ENCODE peak calls at places on chromosomes 16 and 17, in four cellular contexts. B, S, O and X are unnamed samples. For H3K4me1, the result is how much of the 10 kb centered on the place peaks cover.

GRCh38 chr16:84513111-84514065 is 8.9 kb upstream of the MEAK7 start:
- DNase-seq in S (no peak), O (peak), B (no peak), X (peak)

GRCh38 chr17:40664582-40665333 is at the start of gene KRT222:
- DNase-seq in B (no peak), S (no peak), O (no peak), X (no peak)

GRCh38 chr16:89289428-89290395 is 72.2 kb downstream of the ZNF778 start:
- DNase-seq in B (peak), O (peak), S (peak), X (peak)

GRCh38 chr16:70394853-70395252 is 44.0 kb downstream of the ST3GAL2 start:
- DNase-seq in S (no peak), O (no peak), B (no peak), X (no peak)

GRCh38 chr16:4032768-4033167 is 83.5 kb downstream of the ADCY9 start:
- DNase-seq in O (peak), S (peak), B (no peak), X (peak)

GRCh38 chr17:6471531-6472465 is 27.5 kb downstream of the PIMREG start:
- DNase-seq in B (peak), O (peak), S (peak), X (peak)

GRCh38 chr17:17200831-17201230 is 5.3 kb downstream of the PLD6 start:
- DNase-seq in O (no peak), S (no peak), B (no peak), X (no peak)

GRCh38 chr17:62931101-62931500 is 34.9 kb upstream of the TANC2 start:
- DNase-seq in O (no peak), B (no peak), S (no peak), X (peak)

GRCh38 chr16:86531193-86531550 is 20.8 kb downstream of the FOXF1 start:
- DNase-seq in O (peak), S (no peak), B (no peak), X (no peak)

GRCh38 chr16:48971571-48972071 is 310.0 kb downstream of the CBLN1 start:
- DNase-seq in O (peak), B (peak), S (no peak), X (no peak)

GRCh38 chr17:2693561-2694380 is 17.8 kb downstream of the CLUH start:
- DNase-seq in B (no peak), S (no peak), O (no peak), X (no peak)

GRCh38 chr17:32596666-32597065 is 109.9 kb downstream of the CDK5R1 start:
- DNase-seq in O (peak), B (no peak), S (no peak), X (peak)

GRCh38 chr16:10971560-10971961 is 27.2 kb downstream of the CLEC16A start:
- DNase-seq in S (peak), B (peak), O (peak), X (peak)

GRCh38 chr16:81703177-81704155 is 75.6 kb upstream of the PLCG2 start:
- DNase-seq in B (peak), S (peak), O (peak), X (peak)

GRCh38 chr17:43309505-43310329 is 75.9 kb upstream of the RNU2-1 start:
- DNase-seq in S (no peak), O (no peak), B (no peak), X (no peak)

GRCh38 chr17:42679492-42680330 is 1.9 kb downstream of the CCR10 start:
- DNase-seq in O (peak), B (peak), S (peak), X (peak)

DNA sequence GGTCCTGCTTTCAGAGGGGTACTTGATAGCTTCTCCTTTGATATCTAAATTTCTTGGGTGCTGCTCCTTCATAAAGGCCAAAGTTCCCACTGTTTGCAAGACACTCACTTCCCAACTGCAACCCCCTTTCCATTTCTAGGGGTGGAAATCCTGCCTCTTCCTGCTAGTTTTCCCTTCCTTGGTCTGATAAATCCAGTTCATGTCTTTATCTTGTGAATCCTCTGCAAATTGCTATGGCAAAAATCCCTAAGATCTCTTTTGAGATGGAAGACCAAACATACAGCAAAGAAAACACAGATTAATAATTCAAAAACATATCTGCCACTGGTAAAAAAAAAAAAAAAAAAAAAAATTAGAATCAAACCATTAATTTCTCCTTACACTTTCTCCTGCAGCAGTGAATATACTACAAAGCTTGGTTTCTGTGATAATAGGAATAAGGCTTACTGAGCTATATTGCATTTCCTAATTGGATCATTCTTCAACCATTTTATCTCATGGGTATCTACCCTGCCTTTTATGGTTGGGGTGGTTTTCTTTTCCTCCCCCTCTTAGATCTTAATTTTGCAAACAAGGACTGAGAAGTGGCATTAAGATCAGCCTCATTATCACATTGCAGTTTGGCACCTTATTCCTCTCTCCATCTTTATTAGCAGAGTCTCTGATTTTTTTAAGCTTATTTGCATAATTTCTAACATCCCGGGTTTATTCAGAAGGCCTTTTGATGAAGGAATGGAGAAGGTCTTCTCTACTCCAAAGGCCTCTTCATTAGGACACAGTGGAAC is 439.1 kb downstream of the XYLT1 start:
- DNase-seq in B (no peak), O (no peak), S (no peak), X (no peak)
- H3K4me1 ChIP-seq in B (under half), O (under half), S (under half), X (under half)

DNA sequence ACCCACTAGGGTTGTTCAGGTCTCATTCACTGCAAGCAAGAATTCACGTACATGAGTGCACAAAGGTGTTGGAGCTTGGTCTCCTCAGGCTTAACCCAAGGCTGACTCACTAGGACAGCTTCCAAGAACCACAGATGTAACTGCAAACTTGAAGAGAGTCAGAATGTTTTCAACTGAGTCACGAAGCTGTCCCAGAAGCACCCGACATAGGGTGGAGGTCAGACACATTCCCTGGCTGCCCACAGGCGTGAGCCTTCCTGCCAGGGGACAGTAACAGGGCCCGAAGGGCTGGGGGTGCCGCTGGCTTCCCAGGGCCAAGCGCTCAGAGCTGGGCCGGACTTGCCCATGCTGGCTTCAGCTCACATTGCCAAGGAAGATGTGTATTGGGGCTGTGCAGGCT is 14.1 kb downstream of the CMTM3 start:
- DNase-seq in B (peak), S (peak), O (peak), X (peak)
- H3K9ac ChIP-seq in B (no peak), S (no peak), O (peak), X (peak)

DNA sequence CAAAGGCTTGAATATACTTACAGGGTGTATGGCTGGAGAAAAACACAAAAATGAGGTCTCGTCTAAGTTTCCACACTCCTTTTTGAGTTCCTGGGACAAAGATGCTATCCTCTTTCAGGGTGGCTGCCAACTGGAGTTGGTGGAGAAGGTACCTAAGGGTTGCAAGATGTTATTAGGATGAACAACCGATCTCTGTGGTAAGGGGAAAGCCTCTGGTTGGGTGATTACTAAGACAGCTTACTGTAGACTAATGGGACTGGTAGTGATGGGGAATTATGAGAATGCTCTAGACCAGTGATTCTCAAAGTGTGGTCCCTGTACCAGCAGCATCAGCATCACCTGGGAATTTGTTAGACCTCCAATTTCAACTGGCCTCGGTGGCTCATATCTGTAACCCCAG is 6.0 kb downstream of the ADAT1 start:
- DNase-seq in O (no peak), S (no peak), B (no peak), X (no peak)
- H3K27ac ChIP-seq in O (no peak), S (no peak), B (peak), X (no peak)

GRCh38 chr16:30185683-30186421 is 2.5 kb downstream of the CORO1A start:
- DNase-seq in B (no peak), O (no peak), S (no peak), X (no peak)
- H3K4me1 ChIP-seq in B (under half), O (under half), S (under half), X (under half)

GRCh38 chr17:30970757-30971567 is at the start of gene RNF135:
- DNase-seq in B (peak), S (peak), O (peak), X (peak)
- H3K9ac ChIP-seq in B (peak), S (peak), O (peak), X (peak)

GRCh38 chr17:896439-896838 is 83.1 kb downstream of the NXN start:
- DNase-seq in S (no peak), O (no peak), B (no peak), X (no peak)
- H3K27ac ChIP-seq in S (no peak), O (no peak), B (no peak), X (no peak)

DNA sequence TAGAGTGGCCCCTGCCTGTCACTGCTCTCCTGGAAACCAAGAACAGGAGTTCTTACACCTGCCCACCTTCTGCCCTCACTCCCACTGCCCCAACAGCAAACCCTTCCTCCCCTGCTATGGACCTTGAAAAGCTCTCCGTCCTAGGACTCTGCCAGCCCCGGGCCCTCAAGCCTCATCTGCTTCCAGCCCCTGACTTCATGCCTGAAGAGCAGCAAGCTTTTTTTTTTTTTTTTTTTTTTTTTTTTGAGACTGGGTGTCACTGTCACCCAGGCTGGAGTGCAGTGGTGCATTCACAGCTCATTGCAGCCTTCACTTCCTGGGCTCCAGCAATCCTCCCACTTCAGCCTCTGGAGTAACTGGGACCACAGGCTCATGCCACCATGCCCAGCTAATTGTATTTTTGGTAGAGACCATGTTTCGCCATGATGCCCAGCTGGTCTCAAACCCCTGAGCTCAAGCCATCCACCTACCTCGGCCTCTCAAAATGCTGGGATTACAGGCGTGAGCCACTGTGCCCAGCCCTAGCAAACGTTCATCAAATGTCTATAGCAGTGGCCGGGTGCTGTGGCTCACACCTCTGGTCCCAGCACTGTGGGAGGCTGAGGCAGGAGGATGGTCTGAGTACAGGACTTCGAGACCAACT is 16.9 kb downstream of the CARHSP1 start:
- DNase-seq in O (no peak), S (no peak), B (no peak), X (no peak)
- H3K4me1 ChIP-seq in O (under half), S (under half), B (under half), X (under half)